ENCODE peak calls at places on chromosomes 1 and 21, in nine cellular contexts. Z, O, T, E, I, F, H, A and Q are unnamed samples.

GRCh38 chr1:50710099-50710498 is 250.0 kb downstream of the FAF1 start:
- DNase-seq in Z (peak), O (no peak), T (no peak), E (no peak), I (no peak), F (no peak), H (no peak), A (no peak), Q (no peak)

GRCh38 chr1:87279966-87280535 is 48.6 kb upstream of the LMO4 start:
- DNase-seq in Z (no peak), O (no peak), T (peak), E (peak), I (no peak), F (no peak), H (peak), A (no peak), Q (no peak)

GRCh38 chr21:31218830-31219608 is 125.0 kb downstream of the TIAM1 start:
- DNase-seq in Z (peak), O (no peak), T (peak), E (peak), I (no peak), F (no peak), H (peak), A (no peak), Q (no peak)

GRCh38 chr1:175470591-175470990 is 272.8 kb downstream of the TNR start:
- DNase-seq in Z (no peak), O (no peak), T (no peak), E (no peak), I (no peak), F (no peak), H (no peak), A (no peak), Q (no peak)

GRCh38 chr1:231139125-231139649 is 22.7 kb upstream of the TRIM67 start:
- DNase-seq in Z (peak), O (no peak), T (peak), E (peak), I (no peak), F (no peak), H (peak), A (no peak), Q (no peak)

GRCh38 chr21:35256468-35256988 is 207.4 kb upstream of the RUNX1 start:
- DNase-seq in Z (peak), O (no peak), T (peak), E (peak), I (no peak), F (peak), H (peak), A (no peak), Q (peak)

GRCh38 chr1:59237905-59238304 is 59.0 kb upstream of the FGGY start:
- DNase-seq in Z (peak), O (no peak), T (no peak), E (no peak), I (no peak), F (no peak), H (no peak), A (no peak), Q (no peak)

GRCh38 chr1:34055828-34056227 is 109.2 kb downstream of the CSMD2 start:
- DNase-seq in Z (no peak), O (no peak), T (no peak), E (no peak), I (no peak), F (no peak), H (no peak), A (no peak), Q (no peak)

GRCh38 chr1:115539061-115539460 is 102.7 kb upstream of the VANGL1 start:
- DNase-seq in Z (peak), O (no peak), T (no peak), E (peak), I (no peak), F (no peak), H (peak), A (no peak), Q (no peak)

GRCh38 chr1:209885403-209886218 is 52.4 kb upstream of the SYT14 start:
- DNase-seq in Z (no peak), O (no peak), T (peak), E (no peak), I (no peak), F (no peak), H (no peak), A (no peak), Q (no peak)

GRCh38 chr1:25742316-25742715 is 57.7 kb upstream of the SELENON start:
- DNase-seq in Z (no peak), O (no peak), T (no peak), E (no peak), I (no peak), F (no peak), H (no peak), A (no peak), Q (no peak)

GRCh38 chr1:234851450-234852438 is 241.8 kb upstream of the IRF2BP2 start:
- DNase-seq in Z (peak), O (no peak), T (no peak), E (no peak), I (no peak), F (no peak), H (peak), A (no peak), Q (peak)

GRCh38 chr1:44405804-44406743 is 1.0 kb downstream of the RNF220 start:
- DNase-seq in Z (no peak), O (no peak), T (peak), E (peak), I (no peak), F (peak), H (no peak), A (no peak), Q (no peak)